ENCODE peak calls at places on chromosomes 16 and 17, in ten cellular contexts. D, S, U, N, X, F, A, R, B and L are unnamed samples.
A peak's percentile ranks its signal among the peaks of the same experiment; 100 is the strongest.

GRCh38 chr16:78242231-78242630 is 142.8 kb downstream of the WWOX start:
- DNase-seq in D (no peak), S (no peak), U (no peak), N (no peak), X (no peak), F (no peak), A (no peak), R (no peak), B (no peak), L (no peak)

GRCh38 chr16:85275533-85276249 is 163.4 kb upstream of the CIBAR2 start:
- DNase-seq in D (peak; percentile 75), S (peak; percentile 58), U (peak; percentile 56), N (no peak), X (peak; percentile 74), F (peak; percentile 91), A (peak; percentile 77), R (peak; percentile 67), B (peak; percentile 61), L (peak; percentile 60)

GRCh38 chr17:74292495-74292894 is 18.5 kb downstream of the DNAI2 start:
- DNase-seq in D (no peak), S (no peak), U (no peak), N (no peak), X (no peak), F (no peak), A (no peak), R (no peak), B (no peak), L (no peak)

GRCh38 chr17:8068736-8069586 is 18.6 kb downstream of the ALOX12B start:
- DNase-seq in D (no peak), S (no peak), U (no peak), N (no peak), X (no peak), F (no peak), A (no peak), R (peak; percentile 64), B (no peak), L (no peak)

GRCh38 chr17:83100220-83100852 is 20.9 kb downstream of the METRNL start:
- DNase-seq in D (peak; percentile 87), S (no peak), U (no peak), N (no peak), X (peak; percentile 73), F (no peak), A (peak; percentile 55), R (peak; percentile 64), B (no peak), L (no peak)

GRCh38 chr17:40025991-40026815 is 11.0 kb downstream of the CSF3 start:
- DNase-seq in D (no peak), S (peak; percentile 61), U (peak; percentile 70), N (peak; percentile 29), X (no peak), F (no peak), A (no peak), R (no peak), B (peak; percentile 51), L (no peak)

GRCh38 chr17:44221862-44222111 is 2.3 kb upstream of the UBTF start:
- DNase-seq in D (no peak), S (no peak), U (no peak), N (no peak), X (no peak), F (no peak), A (no peak), R (no peak), B (no peak), L (no peak)

GRCh38 chr16:84495506-84495905 is 9.0 kb downstream of the MEAK7 start:
- DNase-seq in D (peak; percentile 27), S (no peak), U (no peak), N (no peak), X (no peak), F (no peak), A (peak; percentile 9), R (no peak), B (no peak), L (no peak)

GRCh38 chr16:67748791-67749282 is 29.7 kb upstream of the GFOD2 start:
- DNase-seq in D (no peak), S (no peak), U (peak; percentile 77), N (no peak), X (no peak), F (no peak), A (no peak), R (no peak), B (no peak), L (no peak)

GRCh38 chr17:29514792-29515191 is 52.0 kb downstream of the ABHD15 start:
- DNase-seq in D (no peak), S (peak; percentile 27), U (no peak), N (no peak), X (no peak), F (no peak), A (no peak), R (no peak), B (no peak), L (no peak)

GRCh38 chr16:82793550-82794244 is 166.9 kb downstream of the CDH13 start:
- DNase-seq in D (no peak), S (no peak), U (no peak), N (no peak), X (no peak), F (no peak), A (no peak), R (no peak), B (no peak), L (no peak)

GRCh38 chr16:82801361-82801760 is 174.6 kb downstream of the CDH13 start:
- DNase-seq in D (no peak), S (peak; percentile 57), U (peak; percentile 29), N (peak; percentile 74), X (no peak), F (no peak), A (no peak), R (no peak), B (no peak), L (no peak)

GRCh38 chr16:82792704-82793103 is 165.9 kb downstream of the CDH13 start:
- DNase-seq in D (no peak), S (no peak), U (no peak), N (no peak), X (no peak), F (no peak), A (no peak), R (no peak), B (no peak), L (no peak)

DNA sequence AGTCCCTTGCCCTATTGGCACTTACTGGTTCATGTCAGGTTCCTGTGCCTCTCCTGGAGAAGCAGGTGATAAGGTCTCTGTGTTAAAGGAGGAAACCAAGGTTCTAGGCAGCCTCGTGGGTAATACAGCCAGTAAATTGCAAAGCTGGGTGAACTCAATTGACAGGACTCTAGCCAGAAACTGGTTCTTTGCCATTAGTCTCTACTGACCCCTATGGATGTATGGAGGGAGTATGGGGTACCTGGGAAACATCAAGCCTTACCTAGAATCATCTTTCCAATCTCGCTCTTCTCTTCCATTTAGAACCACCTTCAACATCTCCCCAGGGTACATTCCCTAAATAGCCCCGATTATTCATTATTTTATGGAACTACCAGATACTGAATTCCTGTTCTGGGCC is 169.3 kb downstream of the CDH13 start:
- DNase-seq in D (no peak), S (no peak), U (no peak), N (no peak), X (no peak), F (no peak), A (no peak), R (no peak), B (no peak), L (no peak)
- TF ChIP-seq CTCF in D (no peak), S (no peak), U (no peak), N (no peak), X (no peak), F (no peak), A (no peak), R (no peak), B (no peak), L (no peak)

GRCh38 chr17:47953945-47954344 is 3.7 kb downstream of the PRR15L start:
- DNase-seq in D (no peak), S (no peak), U (no peak), N (no peak), X (no peak), F (no peak), A (no peak), R (no peak), B (no peak), L (no peak)
- TF ChIP-seq CTCF in D (no peak), S (no peak), U (peak; percentile 19), N (peak; percentile 30), X (no peak), F (no peak), A (no peak), R (no peak), B (no peak), L (no peak)

DNA sequence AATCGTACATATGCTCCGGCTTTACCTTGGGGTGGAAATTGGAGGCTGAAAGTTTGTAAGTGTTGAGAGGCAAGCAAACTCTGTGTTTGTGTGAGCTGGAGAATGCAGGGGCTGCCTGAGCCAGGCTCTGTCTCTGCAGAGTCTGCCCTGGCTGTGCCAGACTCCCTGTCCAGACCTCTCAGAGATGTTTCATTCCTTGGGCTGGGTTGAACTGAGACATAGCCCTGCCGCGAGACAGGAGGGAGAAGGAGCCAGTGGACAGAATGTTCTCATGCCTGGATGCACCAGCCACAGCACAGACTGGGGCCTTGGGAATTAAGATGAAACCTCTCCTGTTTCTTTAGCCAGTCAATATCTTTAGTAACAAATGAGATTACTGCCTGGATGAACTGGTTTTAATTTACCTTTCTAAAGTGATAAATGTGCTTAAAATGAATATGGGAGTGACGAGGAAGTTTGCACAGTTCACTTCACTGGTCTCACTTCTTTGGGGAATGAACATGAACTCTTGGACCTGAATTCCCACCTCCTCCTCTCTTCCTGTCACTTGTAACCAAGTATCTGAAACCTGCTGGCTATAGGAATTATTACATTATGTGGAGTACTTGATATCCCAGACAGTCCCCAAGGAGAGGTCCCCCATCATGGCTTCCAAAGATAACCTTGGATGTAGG is 40.1 kb downstream of the YPEL2 start:
- DNase-seq in D (peak; percentile 90), S (peak; percentile 81), U (no peak), N (peak; percentile 59), X (peak; percentile 25), F (no peak), A (no peak), R (peak; percentile 87), B (no peak), L (no peak)
- TF ChIP-seq CTCF in D (no peak), S (no peak), U (no peak), N (no peak), X (no peak), F (no peak), A (no peak), R (no peak), B (no peak), L (no peak)

GRCh38 chr16:48047755-48048154 is 108.0 kb downstream of the ABCC12 start:
- DNase-seq in D (no peak), S (no peak), U (no peak), N (no peak), X (no peak), F (no peak), A (no peak), R (no peak), B (no peak), L (no peak)

GRCh38 chr16:48047273-48047672 is 108.5 kb downstream of the ABCC12 start:
- DNase-seq in D (no peak), S (no peak), U (no peak), N (no peak), X (no peak), F (no peak), A (no peak), R (no peak), B (no peak), L (no peak)

GRCh38 chr16:48044117-48044516 is 111.7 kb downstream of the ABCC12 start:
- DNase-seq in D (no peak), S (no peak), U (no peak), N (no peak), X (no peak), F (no peak), A (no peak), R (no peak), B (no peak), L (no peak)

GRCh38 chr16:48041861-48042435 is 113.8 kb downstream of the ABCC12 start:
- DNase-seq in D (no peak), S (no peak), U (peak; percentile 10), N (no peak), X (no peak), F (peak; percentile 25), A (no peak), R (no peak), B (no peak), L (no peak)
- TF ChIP-seq CTCF in D (no peak), S (peak; percentile 5), U (peak; percentile 26), N (peak; percentile 39), X (no peak), F (peak; percentile 43), A (no peak), R (no peak), B (no peak), L (no peak)